ENCODE peak calls at places on chromosomes 16 and 17, in nine cellular contexts. Y is left ventricle myocardium inferior; K is spleen; C is CD8-positive, alpha-beta T cell; S is naive thymus-derived CD4-positive, alpha-beta T cell; V is gastrocnemius medialis; G is PC-9; F is neural progenitor cell; T is fibroblast of lung. D is an unnamed sample.

GRCh38 chr17:1315891-1316403 is 36.5 kb downstream of the TRARG1 start:
- DNase-seq in F (no peak), G (no peak), T (no peak), C (no peak), V (peak; percentile 47), S (no peak), Y (peak; percentile 57), K (no peak), D (peak; percentile 69)

GRCh38 chr16:66300501-66300900 is 66.0 kb upstream of the CDH5 start:
- DNase-seq in C (no peak), S (no peak), T (no peak), V (no peak), G (no peak), Y (no peak), F (no peak), K (no peak), D (no peak)

GRCh38 chr16:2243031-2243528 is 6.8 kb downstream of the DNASE1L2 start:
- DNase-seq in K (no peak), Y (no peak), S (no peak), C (no peak), V (no peak), T (no peak), F (no peak), G (no peak), D (no peak)

GRCh38 chr17:41446806-41447205 is 6.0 kb upstream of the KRT38 start:
- DNase-seq in G (no peak), C (no peak), T (peak; percentile 34), F (no peak), V (no peak), S (no peak), Y (no peak), K (no peak), D (no peak)

GRCh38 chr17:82105882-82106696 is 8.1 kb upstream of the FASN start:
- DNase-seq in T (peak; percentile 48), G (peak; percentile 94), C (peak; percentile 38), F (peak; percentile 75), Y (no peak), S (peak; percentile 56), V (peak; percentile 57), K (peak; percentile 91), D (peak; percentile 50)

GRCh38 chr16:88342491-88342890 is 40.3 kb upstream of the ZNF469 start:
- DNase-seq in F (no peak), K (no peak), Y (peak; percentile 13), C (no peak), T (no peak), G (no peak), V (no peak), S (no peak), D (no peak)

GRCh38 chr17:30905742-30906100 is 317 bp downstream of the TEFM start:
- DNase-seq in T (no peak), V (no peak), S (peak; percentile 2), G (no peak), F (no peak), Y (no peak), K (no peak), C (no peak), D (no peak)

GRCh38 chr17:65638221-65638940 is 76.9 kb upstream of the AXIN2 start:
- DNase-seq in K (no peak), G (no peak), T (peak; percentile 88), Y (no peak), V (no peak), F (no peak), C (no peak), S (no peak), D (no peak)

GRCh38 chr17:36937961-36938565 is 788 bp downstream of the LHX1 start:
- DNase-seq in G (peak; percentile 68), C (no peak), F (peak; percentile 76), V (no peak), S (no peak), Y (no peak), K (no peak), T (peak; percentile 26), D (no peak)

DNA sequence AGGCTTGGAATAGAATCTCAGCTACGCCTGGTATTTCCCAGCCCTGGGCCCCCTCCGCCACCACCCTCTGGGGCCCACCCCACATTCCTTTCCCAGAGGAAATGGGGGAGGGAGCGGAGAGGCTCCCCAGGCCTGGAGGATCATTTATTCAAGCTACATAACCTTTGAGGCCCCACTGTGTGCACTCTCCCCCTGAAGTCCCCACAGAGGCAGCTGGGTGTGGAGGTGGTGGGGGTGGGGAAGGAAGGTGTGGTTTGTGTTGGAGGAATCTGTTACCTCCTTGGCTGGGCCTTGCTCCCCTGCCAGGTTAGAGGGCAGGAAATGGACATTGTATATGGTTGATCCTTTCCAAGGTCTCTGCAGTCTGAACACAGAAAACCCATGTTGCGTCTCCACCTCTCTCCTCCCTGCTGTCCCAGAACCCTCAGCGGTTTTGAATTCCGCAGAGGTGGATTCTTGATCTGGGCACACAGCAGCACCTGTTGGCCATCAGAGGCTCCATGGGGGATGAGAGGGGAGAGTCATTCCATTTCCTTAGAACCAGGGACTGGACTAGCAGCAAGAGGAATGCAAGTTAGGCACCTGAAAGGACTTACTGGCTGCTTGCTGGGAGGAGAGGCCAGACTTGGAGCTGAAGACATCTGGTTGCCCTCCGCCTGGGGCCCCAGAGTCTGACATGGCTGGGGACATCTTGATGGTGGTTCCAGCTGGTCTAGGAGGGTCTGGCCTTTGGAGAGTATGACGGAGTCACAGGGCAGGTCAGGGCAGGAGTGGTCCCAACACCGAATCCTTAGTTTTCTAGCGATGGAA is 23.0 kb downstream of the ARHGAP23 start:
- DNase-seq in S (no peak), T (peak; percentile 52), Y (peak; percentile 65), G (peak; percentile 79), K (no peak), C (no peak), V (no peak), F (peak; percentile 68), D (peak; percentile 75)
- H3K4me1 ChIP-seq in S (no peaks in the 10 kb centered on the region), T (peaks cover 47% of the 10 kb centered on the region), Y (peaks cover 95% of the 10 kb centered on the region), G (peaks cover 87% of the 10 kb centered on the region), K (peaks cover 95% of the 10 kb centered on the region), C (no peaks in the 10 kb centered on the region), V (peaks cover 33% of the 10 kb centered on the region), F (peaks cover 54% of the 10 kb centered on the region), D (peaks cover 77% of the 10 kb centered on the region)

GRCh38 chr16:27974896-27975540 is 88.5 kb downstream of the GSG1L start:
- DNase-seq in F (no peak), C (no peak), G (no peak), V (no peak), S (no peak), T (no peak), K (peak; percentile 12), Y (no peak), D (no peak)

GRCh38 chr16:27978876-27979275 is 84.6 kb downstream of the GSG1L start:
- DNase-seq in S (no peak), C (no peak), G (no peak), F (no peak), T (no peak), K (peak; percentile 6), Y (no peak), V (no peak), D (no peak)

GRCh38 chr16:27980076-27980775 is 83.3 kb downstream of the GSG1L start:
- DNase-seq in K (peak; percentile 34), G (no peak), V (no peak), C (no peak), T (no peak), F (no peak), Y (no peak), S (no peak), D (no peak)

GRCh38 chr16:27977966-27978365 is 85.5 kb downstream of the GSG1L start:
- DNase-seq in T (no peak), C (no peak), V (no peak), F (no peak), K (peak; percentile 25), G (no peak), Y (peak; percentile 34), S (no peak), D (no peak)

GRCh38 chr16:27976990-27977389 is 86.5 kb downstream of the GSG1L start:
- DNase-seq in C (no peak), T (no peak), S (no peak), K (peak; percentile 3), V (no peak), G (no peak), Y (no peak), F (no peak), D (no peak)
- H3K4me3 ChIP-seq in C (no peak overlapping the region), T (no peak overlapping the region), S (no peak overlapping the region), K (no peak overlapping the region), V (no peak overlapping the region), G (no peak overlapping the region), Y (no peak overlapping the region), F (no peak overlapping the region), D (no peak overlapping the region)

GRCh38 chr16:12157510-12158093 is 181.1 kb downstream of the SNX29 start:
- DNase-seq in T (no peak), K (peak; percentile 23), G (peak; percentile 50), Y (no peak), C (no peak), F (no peak), V (no peak), S (no peak), D (no peak)

GRCh38 chr16:12153662-12154061 is 177.1 kb downstream of the SNX29 start:
- DNase-seq in V (no peak), Y (no peak), C (no peak), S (no peak), F (no peak), G (no peak), K (no peak), T (no peak), D (no peak)

GRCh38 chr16:12159028-12159427 is 182.5 kb downstream of the SNX29 start:
- DNase-seq in T (no peak), K (peak; percentile 2), Y (no peak), F (no peak), G (no peak), S (no peak), C (no peak), V (no peak), D (no peak)

GRCh38 chr16:12158428-12158827 is 181.9 kb downstream of the SNX29 start:
- DNase-seq in C (no peak), S (no peak), G (no peak), F (no peak), T (peak; percentile 92), V (no peak), K (peak; percentile 12), Y (no peak), D (no peak)

GRCh38 chr16:12155235-12155634 is 178.7 kb downstream of the SNX29 start:
- DNase-seq in T (no peak), S (no peak), G (no peak), Y (no peak), K (no peak), C (no peak), F (no peak), V (no peak), D (no peak)
- H3K4me1 ChIP-seq in T (no peaks in the 10 kb centered on the region), S (no peaks in the 10 kb centered on the region), G (peaks cover 9% of the 10 kb centered on the region), Y (peaks cover 14% of the 10 kb centered on the region), K (no peaks in the 10 kb centered on the region), C (no peaks in the 10 kb centered on the region), F (peaks cover 13% of the 10 kb centered on the region), V (no peaks in the 10 kb centered on the region), D (peaks cover 8% of the 10 kb centered on the region)

DNA sequence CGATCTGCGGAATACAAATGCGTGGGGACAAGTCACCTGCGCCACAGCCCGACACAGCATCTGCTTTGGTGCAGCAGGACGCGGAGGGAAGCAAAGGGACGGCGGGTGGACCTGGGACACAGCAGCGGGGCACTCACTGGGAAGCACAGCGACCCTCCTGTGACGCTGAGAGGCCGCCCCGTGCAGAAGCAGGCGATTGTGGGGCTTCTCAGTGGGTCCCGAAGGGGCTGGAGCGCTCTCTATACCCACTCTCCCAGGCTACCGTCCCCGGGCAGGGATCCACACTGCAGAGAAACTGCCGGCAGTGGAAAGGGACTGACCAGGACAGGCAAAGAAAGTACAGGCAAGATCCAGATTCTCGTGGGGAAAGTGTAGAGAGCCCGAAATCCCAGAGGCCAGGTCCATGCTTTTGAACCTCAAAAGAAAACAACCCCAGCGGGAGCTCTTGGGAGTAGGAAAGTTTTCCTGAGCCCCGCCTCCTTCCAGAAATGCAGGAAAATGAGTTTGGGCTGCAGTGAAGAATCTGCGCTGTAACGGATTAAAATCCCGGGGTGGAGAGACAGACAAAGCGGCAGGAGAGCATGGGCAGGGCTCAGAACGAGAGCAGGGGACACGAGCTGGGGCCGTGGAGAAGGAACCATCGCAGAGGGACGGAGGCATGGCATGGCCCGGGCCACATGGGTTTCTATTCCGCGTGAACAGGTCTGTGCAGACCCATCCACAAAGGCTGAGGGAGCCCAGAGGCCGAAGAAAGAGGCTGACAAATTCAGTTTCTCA is 12.7 kb downstream of the COX4I1 start:
- DNase-seq in G (no peak), K (no peak), S (no peak), C (no peak), T (no peak), F (no peak), Y (no peak), V (no peak), D (no peak)
- H3K4me3 ChIP-seq in G (no peak overlapping the region), K (no peak overlapping the region), S (no peak overlapping the region), C (no peak overlapping the region), T (no peak overlapping the region), F (no peak overlapping the region), Y (no peak overlapping the region), V (no peak overlapping the region), D (no peak overlapping the region)